ENCODE peak calls at places on chromosomes 2 and 18, in ten cellular contexts. K is lung, Y is adrenal gland, H is upper lobe of left lung, B is heart left ventricle, F is Peyer's patch, D is A549, Z is ovary, W is fibroblast of lung, N is Caco-2. C is an unnamed sample. For H3K4me1, the result is how much of the 10 kb centered on the place peaks cover.

GRCh38 chr2:203326355-203326754 is 1.8 kb upstream of the ABI2 start:
- DNase-seq in K (no peak), Y (no peak), D (no peak), H (no peak), W (no peak), N (no peak), F (no peak), Z (no peak), B (no peak), C (no peak)

GRCh38 chr18:72544092-72544886 is at the start of gene CBLN2:
- DNase-seq in H (peak), Z (no peak), F (peak), W (peak), B (peak), K (no peak), N (no peak), Y (peak), D (peak), C (peak)

GRCh38 chr2:119659601-119660342 is 19.2 kb upstream of the TMEM177 start:
- DNase-seq in K (no peak), W (no peak), F (no peak), Z (peak), B (no peak), D (no peak), N (peak), Y (no peak), H (peak), C (no peak)

GRCh38 chr18:57906852-57907251 is 103.7 kb upstream of the ATP8B1 start:
- DNase-seq in Z (no peak), N (no peak), F (no peak), B (no peak), Y (no peak), H (no peak), W (no peak), D (peak), K (no peak), C (no peak)

GRCh38 chr2:67994716-67995115 is 68.1 kb downstream of the C1D start:
- DNase-seq in D (no peak), K (no peak), N (no peak), B (no peak), Z (no peak), Y (no peak), H (no peak), W (no peak), F (no peak), C (no peak)

GRCh38 chr2:19857806-19858205 is 44.0 kb downstream of the TTC32 start:
- DNase-seq in H (no peak), Z (no peak), B (no peak), W (no peak), K (no peak), Y (no peak), D (no peak), N (no peak), F (no peak), C (no peak)

GRCh38 chr18:44973282-44973681 is 292.6 kb downstream of the SETBP1 start:
- DNase-seq in B (no peak), F (no peak), K (no peak), N (peak), D (no peak), W (no peak), Y (no peak), H (no peak), Z (no peak), C (no peak)

GRCh38 chr2:100747551-100747950 is 72.4 kb upstream of the NPAS2 start:
- DNase-seq in Y (no peak), D (no peak), N (no peak), B (no peak), K (no peak), F (no peak), H (no peak), Z (no peak), W (peak), C (no peak)

GRCh38 chr2:214843823-214844222 is 34.3 kb upstream of the BARD1 start:
- DNase-seq in Y (no peak), Z (no peak), B (no peak), H (no peak), W (no peak), D (no peak), F (no peak), K (no peak), N (no peak), C (no peak)

GRCh38 chr2:181177376-181177775 is 197.0 kb downstream of the UBE2E3 start:
- DNase-seq in Y (no peak), F (no peak), Z (no peak), D (no peak), H (no peak), B (no peak), W (no peak), N (no peak), K (no peak), C (no peak)

GRCh38 chr2:47811668-47812067 is 28.7 kb downstream of the MSH6 start:
- DNase-seq in B (no peak), W (no peak), K (no peak), H (no peak), Z (no peak), F (no peak), Y (no peak), D (no peak), N (no peak), C (no peak)

GRCh38 chr2:177489719-177490301 is 97.2 kb downstream of the AGPS start:
- DNase-seq in Z (no peak), Y (no peak), F (no peak), H (no peak), K (no peak), B (no peak), W (peak), N (peak), D (peak), C (peak)

GRCh38 chr2:39948016-39948719 is 169.1 kb upstream of the THUMPD2 start:
- DNase-seq in H (no peak), Y (no peak), F (no peak), W (peak), K (no peak), N (no peak), D (no peak), Z (no peak), B (no peak), C (no peak)

GRCh38 chr18:2908166-2908945 is 61.5 kb downstream of the EMILIN2 start:
- DNase-seq in H (peak), N (no peak), W (no peak), Z (no peak), B (no peak), Y (peak), K (no peak), D (no peak), F (no peak), C (no peak)

GRCh38 chr2:75527676-75528075 is 33.1 kb downstream of the EVA1A start:
- DNase-seq in B (no peak), D (no peak), F (no peak), W (peak), Y (no peak), Z (no peak), H (no peak), K (no peak), N (no peak), C (no peak)

GRCh38 chr2:149313512-149313972 is 16.8 kb upstream of the LYPD6 start:
- DNase-seq in B (no peak), N (peak), K (no peak), H (no peak), W (peak), Z (no peak), F (peak), D (peak), Y (peak), C (peak)

GRCh38 chr2:96097441-96097840 is 18.9 kb downstream of the ADRA2B start:
- DNase-seq in N (no peak), K (no peak), B (no peak), Y (no peak), Z (no peak), F (no peak), H (no peak), W (no peak), D (no peak), C (no peak)

GRCh38 chr2:15058628-15059157 is 426.2 kb downstream of the LRATD1 start:
- DNase-seq in N (no peak), F (no peak), W (no peak), Z (no peak), D (no peak), K (no peak), Y (no peak), H (no peak), B (no peak), C (no peak)

DNA sequence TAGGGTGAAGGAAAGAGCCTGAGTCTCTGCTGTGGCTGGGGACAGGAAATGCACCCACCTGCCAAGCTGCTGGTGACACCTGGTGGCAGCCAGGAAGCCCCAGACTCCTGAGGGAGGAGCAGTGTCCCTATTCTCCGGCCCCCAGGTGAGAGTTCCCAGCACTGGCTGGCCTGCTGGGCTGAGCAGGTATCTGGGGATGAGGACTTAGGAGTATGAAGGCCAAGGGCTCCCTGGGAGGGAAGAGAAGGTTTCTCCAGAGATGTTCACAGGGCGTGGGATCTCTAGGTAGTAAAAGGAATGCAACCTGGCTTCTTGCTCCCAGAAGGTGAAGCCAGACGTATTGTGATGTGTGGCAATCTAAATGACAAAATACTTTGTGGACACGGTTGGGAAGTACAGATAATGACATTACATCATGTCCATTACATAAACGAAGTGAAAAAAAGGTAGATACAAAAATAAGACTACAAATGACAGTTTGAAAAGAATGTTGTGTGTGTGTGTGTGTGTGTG is 75.8 kb upstream of the SLC1A4 start:
- DNase-seq in F (no peak), Y (no peak), Z (no peak), N (peak), B (no peak), K (no peak), H (no peak), W (no peak), D (no peak), C (no peak)
- TF ChIP-seq CTCF in F (peak), Y (no peak), Z (no peak), N (peak), B (no peak), K (no peak), H (no peak), W (no peak), D (peak), C (no peak)

GRCh38 chr2:43180901-43181300 is 45.5 kb downstream of the ZFP36L2 start:
- DNase-seq in B (no peak), K (no peak), N (no peak), Z (no peak), Y (no peak), W (no peak), F (no peak), D (no peak), H (no peak), C (no peak)
- H3K4me1 ChIP-seq in B (under half), K (under half), N (under half), Z (under half), Y (under half), W (under half), F (under half), D (half or more), H (under half), C (under half)

GRCh38 chr18:77140030-77140429 is 7.4 kb upstream of the MBP start:
- DNase-seq in D (no peak), K (no peak), W (no peak), Z (no peak), F (no peak), B (no peak), N (no peak), H (peak), Y (no peak), C (no peak)

GRCh38 chr18:77143196-77143595 is 10.6 kb upstream of the MBP start:
- DNase-seq in D (no peak), Z (no peak), Y (peak), B (no peak), F (peak), H (no peak), N (no peak), W (no peak), K (no peak), C (no peak)

GRCh38 chr18:77139619-77140018 is 7.0 kb upstream of the MBP start:
- DNase-seq in D (no peak), Z (no peak), N (no peak), K (no peak), B (no peak), H (peak), F (peak), Y (no peak), W (no peak), C (no peak)

GRCh38 chr18:77140439-77141109 is 8.0 kb upstream of the MBP start:
- DNase-seq in W (no peak), Y (peak), Z (no peak), D (no peak), H (peak), B (no peak), K (no peak), F (peak), N (no peak), C (peak)

DNA sequence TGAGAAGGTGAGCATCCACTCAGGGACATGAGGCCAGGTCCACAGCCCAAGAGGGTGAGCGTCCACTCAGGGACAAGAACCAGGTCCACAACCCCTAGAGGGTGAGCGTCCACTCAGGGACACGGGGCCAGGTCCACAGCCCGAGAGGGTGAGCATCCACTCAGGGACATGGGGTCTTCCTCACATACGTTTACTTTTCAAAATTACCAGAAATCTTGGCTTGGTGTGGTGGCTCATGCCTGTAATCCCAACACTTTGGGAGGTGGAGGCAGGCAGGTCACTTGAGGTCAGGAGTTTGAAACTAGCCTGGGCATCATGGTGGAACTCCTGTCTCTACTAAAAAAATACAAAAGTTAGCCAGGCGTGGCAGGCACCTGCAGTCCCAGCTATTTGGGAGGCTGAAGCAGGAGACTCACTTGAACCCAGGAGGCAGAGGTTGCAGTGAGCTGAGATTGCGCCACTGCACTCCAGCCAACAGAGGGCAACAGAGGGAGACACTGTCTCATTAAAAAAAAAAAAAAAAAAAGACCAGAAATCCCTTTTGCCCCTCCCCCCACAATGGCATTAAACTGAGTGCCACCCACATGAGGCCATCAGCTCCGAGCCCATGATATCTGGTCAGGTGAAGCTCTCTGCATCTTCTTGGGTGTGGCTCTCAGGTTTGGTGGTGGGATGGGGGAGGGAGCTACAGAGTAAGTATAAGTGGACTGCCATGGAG is 9.0 kb upstream of the MBP start:
- DNase-seq in W (no peak), H (no peak), F (peak), N (no peak), Y (no peak), K (no peak), Z (no peak), D (no peak), B (no peak), C (no peak)
- TF ChIP-seq CTCF in W (no peak), H (no peak), F (no peak), N (no peak), Y (no peak), K (no peak), Z (no peak), D (no peak), B (no peak), C (peak)

DNA sequence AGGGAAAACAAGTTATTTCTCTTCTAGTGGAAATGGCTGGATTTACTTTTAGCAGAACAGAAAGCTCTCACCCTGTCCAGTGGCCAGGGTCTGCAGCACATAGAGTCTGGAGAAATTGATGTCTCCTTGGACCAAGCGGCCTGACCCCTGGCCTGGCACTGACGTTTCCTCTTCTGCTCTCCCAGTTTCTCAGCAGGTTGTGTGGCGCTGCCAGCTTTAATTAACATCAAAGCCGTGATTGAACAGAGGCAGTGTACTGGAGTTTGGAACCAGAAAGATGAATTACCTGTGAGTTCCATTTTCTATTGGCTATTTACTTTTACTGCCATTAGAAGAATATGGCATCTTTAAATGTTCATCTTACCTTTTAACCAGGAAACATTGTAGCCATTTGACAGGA is 20.9 kb downstream of the CD8A start:
- DNase-seq in B (no peak), Y (no peak), F (no peak), D (no peak), H (no peak), W (no peak), N (no peak), K (no peak), Z (no peak), C (no peak)
- H3K4me1 ChIP-seq in B (under half), Y (under half), F (under half), D (under half), H (under half), W (under half), N (under half), K (under half), Z (under half), C (under half)

DNA sequence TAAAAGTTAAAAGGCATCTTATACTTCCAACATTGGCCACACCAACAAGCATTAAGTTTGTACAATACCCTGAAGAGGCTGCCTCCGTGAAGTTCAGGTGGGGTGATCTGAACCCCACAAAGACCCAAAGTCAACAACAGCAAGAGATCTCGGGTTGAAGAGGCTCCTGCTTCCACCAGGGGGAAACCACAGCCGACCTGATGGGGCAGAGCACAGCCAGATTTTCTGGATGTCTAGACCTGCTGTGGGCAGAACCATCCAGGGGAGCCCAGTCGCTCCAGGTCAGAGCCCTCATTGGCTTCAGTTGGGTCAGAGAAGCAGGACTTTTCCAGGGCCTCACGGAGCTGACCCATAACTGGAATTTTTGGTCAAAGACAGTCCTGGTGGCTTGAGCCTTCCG is 66.5 kb upstream of the ACKR3 start:
- DNase-seq in K (no peak), Z (no peak), W (no peak), H (no peak), D (no peak), Y (no peak), F (no peak), B (no peak), N (no peak), C (no peak)
- TF ChIP-seq CTCF in K (no peak), Z (no peak), W (no peak), H (no peak), D (no peak), Y (no peak), F (no peak), B (no peak), N (no peak), C (no peak)

GRCh38 chr2:37878536-37878935 is 46.6 kb upstream of the RMDN2 start:
- DNase-seq in Y (no peak), H (no peak), K (no peak), N (no peak), D (no peak), Z (no peak), F (no peak), B (no peak), W (no peak), C (no peak)
- H3K4me1 ChIP-seq in Y (under half), H (under half), K (under half), N (under half), D (under half), Z (under half), F (under half), B (under half), W (under half), C (under half)

GRCh38 chr2:219523031-219523671 is 8.9 kb downstream of the ASIC4 start:
- DNase-seq in F (no peak), N (no peak), W (peak), H (no peak), Z (no peak), Y (no peak), K (no peak), D (no peak), B (no peak), C (no peak)
- TF ChIP-seq CTCF in F (no peak), N (no peak), W (no peak), H (no peak), Z (no peak), Y (no peak), K (no peak), D (no peak), B (no peak), C (no peak)

GRCh38 chr18:47981830-47982229 is 51.4 kb upstream of the SMAD2 start:
- DNase-seq in N (no peak), Y (no peak), W (no peak), B (no peak), K (no peak), H (no peak), Z (no peak), F (no peak), D (no peak), C (no peak)

GRCh38 chr18:47981320-47981719 is 50.9 kb upstream of the SMAD2 start:
- DNase-seq in Z (no peak), W (no peak), D (no peak), H (no peak), B (no peak), Y (no peak), K (no peak), F (no peak), N (no peak), C (no peak)

GRCh38 chr18:47978141-47978540 is 47.7 kb upstream of the SMAD2 start:
- DNase-seq in D (no peak), Y (no peak), H (no peak), F (no peak), W (no peak), N (no peak), K (no peak), B (no peak), Z (no peak), C (no peak)

GRCh38 chr18:47978603-47979002 is 48.1 kb upstream of the SMAD2 start:
- DNase-seq in H (no peak), B (no peak), F (no peak), Y (no peak), N (no peak), K (no peak), Z (no peak), D (no peak), W (no peak), C (no peak)

GRCh38 chr18:47979611-47980200 is 49.2 kb upstream of the SMAD2 start:
- DNase-seq in Z (no peak), N (no peak), K (no peak), H (no peak), D (no peak), Y (no peak), W (no peak), B (no peak), F (no peak), C (no peak)
- H3K4me1 ChIP-seq in Z (under half), N (under half), K (under half), H (under half), D (under half), Y (under half), W (under half), B (under half), F (under half), C (under half)

C was measured in heart right ventricle.